ENCODE peak calls at places on chromosome 2, in eight cellular contexts. T is GM12878; C is cardiac fibroblast; P is fibroblast of pulmonary artery; L is CD8-positive, alpha-beta T cell; R is A549; X is adrenal gland; Y is astrocyte of the spinal cord. W is an unnamed sample.

GRCh38 chr2:197838036-197838435 is 33.6 kb downstream of the PLCL1 start:
- DNase-seq in X (no peak), Y (peak), C (peak), L (no peak), T (peak), P (peak), R (no peak), W (no peak)

GRCh38 chr2:233418052-233418760 is 63.9 kb downstream of the DGKD start:
- DNase-seq in T (no peak), Y (no peak), R (no peak), L (no peak), C (no peak), P (no peak), X (no peak), W (no peak)

GRCh38 chr2:201218780-201219179 is 35.8 kb downstream of the CASP10 start:
- DNase-seq in L (no peak), R (no peak), C (no peak), X (no peak), Y (no peak), T (no peak), P (no peak), W (no peak)

GRCh38 chr2:120391905-120392665 is 46.1 kb downstream of the INHBB start:
- DNase-seq in R (no peak), C (no peak), T (no peak), Y (no peak), X (no peak), L (no peak), P (no peak), W (no peak)

GRCh38 chr2:88626171-88627054 is 851 bp downstream of the EIF2AK3 start:
- DNase-seq in X (peak), T (no peak), P (no peak), C (peak), L (peak), Y (peak), R (peak), W (no peak)

GRCh38 chr2:55961318-55961911 is 37.8 kb upstream of the EFEMP1 start:
- DNase-seq in Y (peak), L (no peak), C (peak), X (peak), T (no peak), R (peak), P (peak), W (peak)

GRCh38 chr2:8704906-8705305 is 23.1 kb downstream of the ID2 start:
- DNase-seq in L (no peak), C (no peak), P (no peak), Y (no peak), T (no peak), R (no peak), X (no peak), W (no peak)

GRCh38 chr2:15127876-15128275 is 433.3 kb downstream of the NBAS start:
- DNase-seq in L (no peak), R (no peak), P (no peak), T (no peak), X (no peak), C (no peak), Y (no peak), W (no peak)

GRCh38 chr2:102839668-102840388 is 78.0 kb downstream of the TMEM182 start:
- DNase-seq in T (peak), L (peak), Y (peak), P (peak), X (peak), R (peak), C (peak), W (peak)

GRCh38 chr2:145114726-145115125 is 594.8 kb upstream of the ZEB2 start:
- DNase-seq in C (peak), X (no peak), R (no peak), P (peak), L (no peak), Y (peak), T (no peak), W (no peak)

GRCh38 chr2:137943948-137944347 is 20.3 kb upstream of the HNMT start:
- DNase-seq in C (no peak), R (no peak), P (no peak), Y (no peak), X (no peak), T (no peak), L (no peak), W (no peak)

DNA sequence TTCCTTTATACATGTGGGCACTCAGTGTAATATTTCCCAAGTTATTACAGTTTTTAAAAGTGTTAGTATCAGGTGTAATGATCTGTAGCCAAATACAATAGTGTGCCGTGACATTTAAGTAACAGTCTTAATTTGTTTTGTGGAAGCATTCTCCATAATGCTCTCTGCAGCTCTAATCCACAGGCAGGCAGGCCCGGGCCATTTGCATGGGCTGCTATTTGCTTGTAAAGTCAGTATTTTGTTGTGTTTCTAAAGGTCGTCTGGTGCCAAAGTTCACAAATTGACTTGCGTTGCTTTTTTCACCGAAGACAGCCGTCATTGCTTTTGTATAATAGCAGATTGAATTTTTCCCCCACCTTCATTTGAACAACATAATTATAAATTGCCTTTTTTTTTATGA is 153.0 kb downstream of the GBX2 start:
- DNase-seq in Y (no peak), C (no peak), R (no peak), X (no peak), T (no peak), P (no peak), L (no peak), W (no peak)
- H3K4me3 ChIP-seq in Y (no peak), C (no peak), R (no peak), X (no peak), T (no peak), P (no peak), L (no peak), W (no peak)

DNA sequence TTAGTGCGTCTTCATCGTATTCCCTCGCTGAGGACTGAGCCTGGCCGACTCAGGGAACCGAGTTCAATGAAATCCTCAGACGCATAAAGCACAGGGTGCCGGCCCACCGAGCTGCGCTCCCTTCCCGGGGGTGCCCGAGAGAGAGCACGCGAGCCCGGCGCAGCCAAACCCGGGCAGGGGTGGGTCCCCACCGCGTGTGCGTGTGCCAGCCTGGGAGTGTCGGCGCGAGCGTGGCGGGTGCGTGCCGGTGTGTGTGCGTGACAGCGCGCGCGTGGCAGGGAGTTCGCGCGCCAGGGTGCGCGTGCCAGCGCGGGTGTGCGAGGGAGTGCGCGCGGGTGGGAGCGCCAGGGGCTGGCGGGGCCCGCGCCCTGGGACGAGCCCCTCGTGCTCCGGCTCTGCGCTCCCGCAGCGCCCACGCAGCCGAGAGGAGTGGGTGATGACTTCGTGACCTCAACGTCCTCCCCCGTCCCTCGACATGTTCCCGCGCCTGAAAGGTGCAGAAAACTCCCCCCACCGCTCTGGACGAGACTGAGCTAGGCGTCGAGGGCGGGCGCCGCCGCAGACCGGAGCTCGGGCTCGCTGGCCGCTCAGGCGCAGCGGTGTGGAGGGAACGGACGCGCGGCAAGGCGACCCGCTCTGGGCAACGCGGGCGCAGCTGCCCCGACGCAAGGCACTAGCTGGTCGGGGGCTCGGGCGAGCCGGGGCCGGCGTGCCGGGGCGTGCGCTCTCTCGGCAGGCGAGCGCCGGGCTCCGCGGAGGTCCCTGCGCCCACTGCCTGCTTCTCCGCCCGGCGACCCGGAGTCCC is 583.0 kb downstream of the ZEB2 start:
- DNase-seq in C (peak), X (no peak), T (no peak), L (no peak), P (peak), R (no peak), Y (no peak), W (no peak)
- H3K4me3 ChIP-seq in C (peak), X (peak), T (peak), L (no peak), P (peak), R (peak), Y (peak), W (peak)

GRCh38 chr2:222860740-222861410 is at the start of gene ACSL3:
- DNase-seq in P (peak), T (peak), L (peak), Y (peak), R (peak), C (peak), X (peak), W (peak)
- H3K4me3 ChIP-seq in P (peak), T (peak), L (peak), Y (peak), R (peak), C (peak), X (peak), W (peak)

GRCh38 chr2:176488446-176488845 is 219.2 kb downstream of the MTX2 start:
- DNase-seq in X (no peak), L (no peak), Y (no peak), R (no peak), T (no peak), P (peak), C (no peak), W (no peak)
- H3K4me3 ChIP-seq in X (no peak), L (no peak), Y (no peak), R (no peak), T (no peak), P (no peak), C (no peak), W (no peak)

GRCh38 chr2:36889782-36890181 is 76.6 kb downstream of the STRN start:
- DNase-seq in L (no peak), X (no peak), C (peak), R (peak), Y (peak), T (no peak), P (peak), W (peak)
- H3K4me3 ChIP-seq in L (no peak), X (no peak), C (no peak), R (peak), Y (peak), T (no peak), P (peak), W (peak)

DNA sequence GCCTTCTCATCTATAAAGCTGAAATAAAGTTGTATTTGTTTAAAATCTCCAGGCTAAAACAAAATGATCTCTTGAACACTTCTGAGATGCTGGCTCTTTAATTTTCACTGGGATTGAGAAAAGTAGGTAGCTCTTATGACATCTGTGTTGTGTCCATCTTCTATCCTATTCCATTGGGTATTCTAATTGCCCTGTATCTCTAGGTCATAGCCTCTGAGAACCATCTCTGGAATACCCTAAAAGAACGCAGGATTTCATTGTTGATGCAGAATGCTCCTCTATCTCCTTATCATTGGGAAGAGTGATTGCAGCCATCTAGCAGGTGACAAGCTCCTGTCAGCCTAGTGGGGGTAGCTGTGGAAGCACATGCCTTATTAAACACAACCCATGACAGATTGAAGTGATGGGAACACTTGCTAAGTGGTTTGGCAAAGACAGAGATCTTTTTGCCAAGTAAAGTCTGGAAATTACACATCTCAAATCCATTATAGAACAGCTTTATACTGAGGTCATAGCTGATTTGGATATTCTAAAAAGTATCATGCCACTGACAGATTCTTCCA is 178.2 kb downstream of the TDRD15 start:
- DNase-seq in Y (no peak), C (no peak), L (no peak), P (no peak), R (no peak), X (no peak), T (no peak), W (no peak)
- H3K4me3 ChIP-seq in Y (no peak), C (no peak), L (no peak), P (no peak), R (no peak), X (no peak), T (no peak), W (no peak)

GRCh38 chr2:28751956-28752607 is 452 bp downstream of the PPP1CB start:
- DNase-seq in R (no peak), T (no peak), X (peak), Y (no peak), C (peak), L (peak), P (no peak), W (no peak)

GRCh38 chr2:28753043-28753683 is 1.5 kb downstream of the PPP1CB start:
- DNase-seq in R (peak), X (peak), L (peak), C (peak), P (peak), Y (peak), T (no peak), W (peak)

GRCh38 chr2:28752608-28752984 is 966 bp downstream of the PPP1CB start:
- DNase-seq in P (no peak), Y (peak), C (peak), L (no peak), T (no peak), R (no peak), X (no peak), W (no peak)

GRCh38 chr2:28755411-28755810 is 3.8 kb downstream of the PPP1CB start:
- DNase-seq in P (no peak), R (no peak), Y (peak), T (no peak), C (no peak), X (no peak), L (no peak), W (no peak)

GRCh38 chr2:28754321-28754720 is 2.7 kb downstream of the PPP1CB start:
- DNase-seq in C (peak), L (no peak), R (no peak), T (no peak), P (peak), X (no peak), Y (peak), W (no peak)
- H3K4me3 ChIP-seq in C (peak), L (no peak), R (peak), T (peak), P (peak), X (no peak), Y (peak), W (peak)

W was measured in AG04450.